ENCODE peak calls at places on chromosome 12, in four cellular contexts. X is GM23248, Z is heart right ventricle, G is endodermal cell. J is an unnamed sample.

GRCh38 chr12:79001404-79001803 is 136.8 kb downstream of the SYT1 start:
- DNase-seq in X (no peak), Z (no peak), G (no peak), J (no peak)

GRCh38 chr12:61821381-61821780 is 438.8 kb upstream of the USP15 start:
- DNase-seq in X (no peak), Z (no peak), G (no peak), J (no peak)

GRCh38 chr12:51827925-51828818 is 20.3 kb downstream of the FIGNL2 start:
- DNase-seq in X (peak), Z (no peak), G (no peak), J (no peak)

GRCh38 chr12:88665051-88665450 is 84.8 kb upstream of the KITLG start:
- DNase-seq in X (peak), Z (no peak), G (no peak), J (no peak)

GRCh38 chr12:47757360-47757839 is 1.3 kb downstream of the RAPGEF3 start:
- DNase-seq in X (no peak), Z (no peak), G (no peak), J (no peak)

GRCh38 chr12:110317921-110318320 is 36.9 kb downstream of the ATP2A2 start:
- DNase-seq in X (peak), Z (no peak), G (no peak), J (no peak)

GRCh38 chr12:100529951-100530350 is 43.5 kb upstream of the GAS2L3 start:
- DNase-seq in X (no peak), Z (no peak), G (no peak), J (no peak)

GRCh38 chr12:98373019-98373554 is 142.3 kb upstream of the TMPO start:
- DNase-seq in X (peak), Z (no peak), G (peak), J (no peak)

GRCh38 chr12:127272864-127273263 is 994.1 kb upstream of the TMEM132C start:
- DNase-seq in X (peak), Z (no peak), G (no peak), J (peak)

GRCh38 chr12:6370994-6371754 is 4.2 kb downstream of the SCNN1A start:
- DNase-seq in X (peak), Z (no peak), G (peak), J (no peak)

GRCh38 chr12:22100952-22101748 is 55.1 kb downstream of the CMAS start:
- DNase-seq in X (peak), Z (no peak), G (peak), J (no peak)

GRCh38 chr12:5480218-5480952 is 48.5 kb downstream of the NTF3 start:
- DNase-seq in X (peak), Z (no peak), G (peak), J (no peak)

GRCh38 chr12:79423560-79423959 is 267.2 kb downstream of the PAWR start:
- DNase-seq in X (peak), Z (no peak), G (no peak), J (no peak)

GRCh38 chr12:6277982-6278438 is 32.5 kb upstream of the PLEKHG6 start:
- DNase-seq in X (no peak), Z (no peak), G (no peak), J (no peak)

GRCh38 chr12:4215862-4216541 is 57.6 kb upstream of the CCND2 start:
- DNase-seq in X (no peak), Z (no peak), G (no peak), J (peak)

GRCh38 chr12:108720757-108721514 is 10.4 kb downstream of the CORO1C start:
- DNase-seq in X (peak), Z (no peak), G (no peak), J (no peak)

GRCh38 chr12:52436000-52436827 is 2.0 kb upstream of the KRT75 start:
- DNase-seq in X (peak), Z (no peak), G (peak), J (no peak)

GRCh38 chr12:106154781-106155273 is 16.1 kb upstream of the NUAK1 start:
- DNase-seq in X (no peak), Z (no peak), G (peak), J (peak)

GRCh38 chr12:2631613-2632350 is 163.0 kb upstream of the FKBP4 start:
- DNase-seq in X (no peak), Z (peak), G (no peak), J (no peak)

GRCh38 chr12:131390408-131391100 is 320.3 kb upstream of the SFSWAP start:
- DNase-seq in X (peak), Z (no peak), G (peak), J (no peak)

GRCh38 chr12:84585996-84586395 is 326.6 kb downstream of the SLC6A15 start:
- DNase-seq in X (peak), Z (no peak), G (no peak), J (no peak)

GRCh38 chr12:43914391-43914790 is 78.5 kb downstream of the TMEM117 start:
- DNase-seq in X (no peak), Z (no peak), G (no peak), J (no peak)

GRCh38 chr12:42284157-42284556 is 41.7 kb downstream of the ZCRB1 start:
- DNase-seq in X (no peak), Z (no peak), G (no peak), J (no peak)

GRCh38 chr12:59119676-59120075 is 199.4 kb upstream of the LRIG3 start:
- DNase-seq in X (peak), Z (no peak), G (no peak), J (no peak)

GRCh38 chr12:6047249-6048227 is 76.9 kb downstream of the VWF start:
- DNase-seq in X (peak), Z (no peak), G (no peak), J (no peak)

GRCh38 chr12:40222247-40222646 is 2.5 kb upstream of the LRRK2 start:
- DNase-seq in X (peak), Z (no peak), G (no peak), J (no peak)
- H3K27ac ChIP-seq in X (no peak), Z (peak), G (no peak), J (no peak)

DNA sequence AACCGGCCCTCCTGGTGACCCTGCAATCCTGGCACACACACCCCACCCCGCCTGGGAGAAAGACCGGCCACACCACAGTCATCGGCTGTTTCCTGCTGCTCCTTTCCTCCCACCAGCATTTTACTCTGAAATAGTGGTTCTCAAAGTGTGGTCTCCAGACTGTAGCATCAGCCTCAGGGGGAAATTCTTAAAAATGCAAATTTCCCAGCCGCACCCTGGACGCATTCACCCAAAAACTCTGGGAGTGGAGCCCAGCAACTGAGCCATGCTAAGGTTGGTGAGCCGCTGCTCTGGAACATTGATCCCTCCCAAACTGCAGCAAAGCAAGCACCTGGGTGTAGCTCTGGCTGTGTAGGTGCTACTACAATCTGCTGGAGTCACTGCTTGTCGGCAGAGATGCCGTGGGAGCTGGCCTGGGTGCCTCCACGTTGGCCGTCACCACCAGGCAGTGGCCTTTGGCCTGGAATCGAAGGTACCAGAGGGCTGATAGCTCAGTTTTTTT is 38.4 kb upstream of the BCL2L14 start:
- DNase-seq in X (no peak), Z (no peak), G (peak), J (no peak)
- H3K27ac ChIP-seq in X (no peak), Z (peak), G (no peak), J (peak)

DNA sequence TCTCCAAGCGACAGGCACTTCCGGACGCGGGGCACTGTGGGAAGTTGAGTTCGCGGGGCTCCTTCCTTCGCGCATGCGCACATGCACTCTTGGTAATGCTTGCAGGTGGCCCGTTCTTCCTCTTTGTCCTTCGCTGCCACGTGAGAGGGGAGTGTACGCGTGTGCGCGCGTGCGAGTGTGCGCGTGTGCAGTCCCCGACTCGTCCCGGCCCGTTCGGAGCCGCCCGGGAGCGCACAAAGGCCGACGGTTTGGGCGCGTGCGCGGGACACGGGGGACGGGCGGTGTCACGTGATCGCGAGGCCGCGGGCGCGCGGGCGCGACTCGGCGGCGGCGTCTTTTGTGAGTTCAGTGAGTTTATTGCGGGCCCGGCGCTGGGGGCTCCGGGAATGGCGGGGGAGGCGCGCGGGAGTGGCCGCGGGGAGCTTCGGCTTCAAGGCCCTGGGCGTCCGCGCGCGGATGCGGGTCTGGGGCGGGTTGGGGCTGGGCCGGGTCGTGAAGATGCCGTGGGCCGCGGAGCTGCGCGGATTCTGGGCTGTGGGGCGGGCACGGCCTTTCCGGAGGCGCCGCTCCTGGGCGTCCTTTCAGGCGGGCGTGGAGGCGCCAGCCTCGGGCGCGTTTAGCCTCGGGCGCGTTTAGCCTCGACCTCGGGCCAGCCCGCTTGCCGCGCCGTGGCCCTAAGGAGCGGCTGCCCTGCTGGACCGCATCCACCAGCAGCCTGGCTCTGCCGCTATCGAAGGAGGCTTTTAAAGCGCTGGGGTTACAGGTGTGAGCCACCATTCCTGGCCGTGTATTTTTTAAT is at the start of gene ZNF84:
- DNase-seq in X (peak), Z (peak), G (peak), J (peak)
- H3K27ac ChIP-seq in X (peak), Z (peak), G (peak), J (peak)

GRCh38 chr12:12901158-12901791 is 9.9 kb downstream of the GPRC5A start:
- DNase-seq in X (peak), Z (no peak), G (peak), J (no peak)
- H3K27ac ChIP-seq in X (peak), Z (peak), G (no peak), J (peak)

DNA sequence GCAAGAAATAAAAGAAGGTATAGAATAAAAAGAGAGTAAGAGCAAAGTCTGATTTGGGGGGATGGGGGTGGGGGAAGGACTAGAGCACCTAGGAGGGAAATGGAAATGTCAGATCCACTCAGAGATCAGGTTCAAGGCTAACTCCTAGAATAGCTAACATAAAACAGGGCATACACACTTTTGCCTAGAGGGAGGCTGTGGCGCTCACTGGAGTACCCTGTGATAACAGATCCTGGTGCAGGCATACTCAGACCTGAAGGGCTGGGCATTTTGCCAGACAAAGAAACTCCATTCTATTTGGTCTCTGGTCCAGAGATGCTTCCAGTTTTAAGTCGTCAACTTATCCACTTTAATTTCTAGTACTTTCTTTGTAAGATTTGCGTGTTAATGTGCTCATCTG is 5.8 kb downstream of the CTDSP2 start:
- DNase-seq in X (peak), Z (no peak), G (no peak), J (no peak)
- H3K27ac ChIP-seq in X (no peak), Z (peak), G (no peak), J (peak)

GRCh38 chr12:71666259-71666658 is 2.2 kb downstream of the THAP2 start:
- DNase-seq in X (no peak), Z (no peak), G (no peak), J (no peak)
- H3K27ac ChIP-seq in X (no peak), Z (no peak), G (no peak), J (no peak)

GRCh38 chr12:7995266-7995963 is 37.1 kb upstream of the FOXJ2 start:
- DNase-seq in X (peak), Z (peak), G (peak), J (peak)
- H3K27ac ChIP-seq in X (peak), Z (peak), G (no peak), J (peak)

GRCh38 chr12:67784831-67785230 is 136.3 kb downstream of the DYRK2 start:
- DNase-seq in X (no peak), Z (no peak), G (no peak), J (no peak)
- H3K27ac ChIP-seq in X (no peak), Z (no peak), G (no peak), J (no peak)

GRCh38 chr12:38427442-38427841 is 110.9 kb downstream of the ALG10B start:
- DNase-seq in X (no peak), Z (no peak), G (no peak), J (no peak)

DNA sequence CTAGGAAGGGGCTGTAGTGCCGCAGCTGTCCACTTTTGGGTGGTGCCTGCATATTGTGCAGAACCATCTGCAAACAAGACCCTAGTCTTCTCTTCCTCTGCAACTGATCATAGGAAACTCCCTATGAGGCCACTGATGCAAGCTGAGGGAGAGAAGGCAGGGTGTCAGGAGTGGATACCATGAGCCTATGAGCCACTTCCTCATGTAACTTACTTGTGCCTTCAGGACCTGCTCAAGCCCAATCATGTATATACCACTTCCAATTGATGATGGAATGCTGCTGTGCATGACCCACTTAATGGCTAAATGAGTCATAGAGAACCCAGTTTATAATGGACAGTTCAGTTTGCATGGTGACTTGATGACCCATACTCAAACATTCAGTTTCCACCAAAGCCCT is 107.9 kb downstream of the ALG10B start:
- DNase-seq in X (no peak), Z (no peak), G (no peak), J (no peak)
- H3K27ac ChIP-seq in X (no peak), Z (no peak), G (no peak), J (no peak)

DNA sequence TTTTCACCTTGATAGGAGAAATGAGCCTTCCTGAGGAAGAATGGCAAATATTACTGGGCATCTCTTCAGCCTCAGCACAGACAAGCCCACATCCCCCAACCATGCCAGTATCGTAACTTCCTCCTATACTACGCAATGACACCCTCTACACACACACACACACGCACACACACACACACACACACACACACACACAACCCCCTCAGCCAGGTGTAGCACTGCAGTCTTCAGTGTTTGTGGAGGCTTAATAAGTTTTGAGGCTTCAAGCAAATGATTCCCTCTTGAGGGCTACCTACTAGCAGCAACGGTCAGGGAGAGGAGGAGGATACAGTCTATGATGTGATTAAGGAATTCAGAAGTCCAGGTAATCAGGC is 1.6 kb downstream of the DGKA start:
- DNase-seq in X (peak), Z (no peak), G (peak), J (no peak)
- H3K27ac ChIP-seq in X (peak), Z (peak), G (no peak), J (peak)

J was measured in esophagus muscularis mucosa.